ENCODE peak calls at places on chromosomes 12 and 14, in six cellular contexts. T is neuronal stem cell; B is Panc1; P is GM12878; J is lung; W is effector memory CD4-positive, alpha-beta T cell. R is an unnamed sample.

GRCh38 chr12:56839489-56840442 is 76.6 kb downstream of the HSD17B6 start:
- DNase-seq in T (peak; percentile 35), W (no peak), B (peak; percentile 13), J (peak; percentile 60), P (peak; percentile 2), R (no peak)

GRCh38 chr12:115341442-115341841 is 657.5 kb upstream of the TBX3 start:
- DNase-seq in J (peak; percentile 77), P (no peak), B (peak; percentile 84), T (no peak), W (no peak), R (no peak)

GRCh38 chr14:66507181-66507721 is 696 bp upstream of the GPHN start:
- DNase-seq in B (no peak), P (no peak), T (no peak), W (no peak), J (no peak), R (no peak)

GRCh38 chr14:30034049-30034635 is 106.5 kb upstream of the PRKD1 start:
- DNase-seq in P (no peak), J (no peak), B (no peak), T (no peak), W (no peak), R (no peak)

GRCh38 chr14:97179573-97179972 is 382.4 kb downstream of the VRK1 start:
- DNase-seq in W (no peak), B (no peak), T (no peak), P (no peak), J (no peak), R (no peak)

GRCh38 chr12:106985479-106985878 is 1.5 kb downstream of the MTERF2 start:
- DNase-seq in B (no peak), J (no peak), W (no peak), P (no peak), T (no peak), R (no peak)

GRCh38 chr14:98952595-98953325 is 319.2 kb downstream of the BCL11B start:
- DNase-seq in J (no peak), B (peak; percentile 1), W (no peak), P (no peak), T (no peak), R (no peak)

GRCh38 chr12:32254260-32254659 is 145.1 kb upstream of the FGD4 start:
- DNase-seq in T (no peak), P (no peak), B (no peak), W (no peak), J (no peak), R (no peak)

GRCh38 chr14:102589761-102590290 is 2.6 kb upstream of the RCOR1 start:
- DNase-seq in T (no peak), P (no peak), B (no peak), J (no peak), W (no peak), R (no peak)

GRCh38 chr14:102591944-102592772 is at the start of gene RCOR1:
- DNase-seq in J (peak; percentile 97), T (peak; percentile 97), B (peak; percentile 30), W (peak; percentile 97), P (peak; percentile 80), R (peak; percentile 98)

GRCh38 chr14:102590667-102591099 is 1.8 kb upstream of the RCOR1 start:
- DNase-seq in J (peak; percentile 30), P (no peak), W (no peak), T (no peak), B (no peak), R (peak; percentile 4)

GRCh38 chr14:102592969-102593840 is 756 bp downstream of the RCOR1 start:
- DNase-seq in P (no peak), T (peak; percentile 48), J (peak; percentile 43), W (peak; percentile 23), B (no peak), R (peak; percentile 69)

DNA sequence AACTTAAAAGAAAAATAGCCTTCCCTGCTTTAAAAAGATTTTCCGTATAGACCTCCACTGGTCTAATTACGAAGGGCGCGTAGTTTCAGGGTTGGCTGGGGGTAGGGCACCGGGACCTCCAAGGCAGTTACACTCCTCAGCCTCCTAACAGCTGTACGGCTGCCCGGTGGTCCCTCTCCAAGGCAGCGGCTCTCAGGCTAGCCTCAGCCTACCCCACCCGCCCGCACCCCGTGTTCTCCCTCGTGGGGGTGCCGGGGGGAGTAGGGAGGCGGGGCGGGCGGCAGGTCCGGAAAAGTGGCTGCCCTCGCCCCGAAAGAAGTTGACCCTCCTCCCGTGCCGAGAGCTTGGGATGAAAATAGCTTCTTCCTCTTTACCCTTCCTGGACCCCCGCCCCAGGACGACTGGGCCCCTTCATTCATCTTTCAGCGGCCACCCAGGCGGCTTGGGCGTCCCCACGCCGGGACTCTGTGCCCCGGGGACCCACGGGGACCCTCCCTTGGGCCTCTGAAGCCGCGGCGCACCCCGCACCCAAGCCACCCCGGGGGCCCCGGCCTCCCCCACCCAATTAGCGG is 991 bp upstream of the RCOR1 start:
- DNase-seq in J (peak; percentile 41), P (no peak), W (peak; percentile 8), T (no peak), B (no peak), R (peak; percentile 28)
- H3K4me1 ChIP-seq in J (no peaks in the 10 kb centered on the region), P (peaks cover 4% of the 10 kb centered on the region), W (peaks cover 14% of the 10 kb centered on the region), T (peaks cover 7% of the 10 kb centered on the region), B (peaks cover 12% of the 10 kb centered on the region), R (peaks cover 10% of the 10 kb centered on the region)

GRCh38 chr12:48029401-48029770 is 25.1 kb upstream of the COL2A1 start:
- DNase-seq in P (no peak), T (no peak), W (no peak), B (no peak), J (no peak), R (no peak)

GRCh38 chr12:48028541-48029400 is 24.5 kb upstream of the COL2A1 start:
- DNase-seq in J (no peak), P (no peak), T (no peak), W (no peak), B (no peak), R (no peak)

GRCh38 chr12:48032597-48032996 is 28.3 kb upstream of the COL2A1 start:
- DNase-seq in B (no peak), P (no peak), T (no peak), J (no peak), W (no peak), R (no peak)

GRCh38 chr12:48031135-48031960 is 27.1 kb upstream of the COL2A1 start:
- DNase-seq in P (no peak), B (no peak), J (no peak), W (no peak), T (no peak), R (no peak)

GRCh38 chr12:48029811-48030650 is 25.8 kb upstream of the COL2A1 start:
- DNase-seq in J (no peak), W (no peak), B (no peak), T (no peak), P (no peak), R (no peak)
- H3K27me3 ChIP-seq in J (no peaks in the 10 kb centered on the region), W (no peaks in the 10 kb centered on the region), B (no peaks in the 10 kb centered on the region), T (no peaks in the 10 kb centered on the region), P (no peaks in the 10 kb centered on the region), R (no peaks in the 10 kb centered on the region)

DNA sequence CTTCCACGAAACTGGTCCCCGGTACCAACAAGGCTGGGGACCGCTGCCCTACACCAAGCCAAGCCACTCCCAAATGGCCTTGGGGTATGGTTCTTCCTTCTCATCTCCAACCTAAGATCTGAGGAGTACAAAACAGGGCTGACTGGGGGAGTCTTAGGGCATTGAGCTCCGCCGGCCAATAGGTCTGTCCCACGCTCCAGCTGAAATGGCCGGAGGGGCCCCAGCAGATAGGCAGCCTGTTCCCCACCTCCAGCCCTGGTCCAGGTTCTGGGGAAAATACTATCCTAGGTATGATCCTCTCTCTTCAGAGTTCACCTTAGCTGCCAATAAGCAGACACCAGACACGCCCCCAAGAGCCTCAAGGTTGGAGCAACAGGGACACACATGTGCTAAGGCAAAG is 90.2 kb downstream of the ACTN1 start:
- DNase-seq in B (no peak), W (no peak), T (no peak), J (no peak), P (no peak), R (no peak)
- H3K36me3 ChIP-seq in B (peaks cover 10% of the 10 kb centered on the region), W (peaks cover 56% of the 10 kb centered on the region), T (peaks cover 62% of the 10 kb centered on the region), J (peaks cover 61% of the 10 kb centered on the region), P (peaks cover 3% of the 10 kb centered on the region), R (peaks cover 92% of the 10 kb centered on the region)

DNA sequence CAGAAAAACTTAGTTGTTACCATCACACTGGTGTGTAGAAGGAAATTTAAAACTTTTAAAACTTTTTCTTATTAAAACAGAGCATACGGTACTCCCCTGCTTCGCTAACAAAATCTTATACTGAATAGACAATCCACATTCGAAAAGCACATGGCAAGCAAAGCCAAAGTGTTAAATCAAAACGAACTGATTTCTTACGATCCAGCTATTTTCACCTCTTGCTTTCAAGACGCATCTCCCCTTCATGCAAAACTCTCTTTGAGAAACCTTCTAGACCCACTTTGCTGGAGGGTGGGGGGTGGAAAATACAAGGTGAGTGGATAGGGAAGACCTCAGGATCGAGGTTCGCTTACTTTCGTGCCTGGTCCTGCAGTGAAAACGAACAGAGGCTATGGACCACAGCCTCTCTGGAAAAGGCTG is 328 bp downstream of the INTS13 start:
- DNase-seq in T (no peak), W (no peak), J (no peak), P (no peak), B (no peak), R (no peak)
- H3K4me1 ChIP-seq in T (no peaks in the 10 kb centered on the region), W (peaks cover 25% of the 10 kb centered on the region), J (peaks cover 15% of the 10 kb centered on the region), P (no peaks in the 10 kb centered on the region), B (peaks cover 40% of the 10 kb centered on the region), R (peaks cover 29% of the 10 kb centered on the region)

GRCh38 chr12:2649201-2650030 is 145.4 kb upstream of the FKBP4 start:
- DNase-seq in B (no peak), J (no peak), W (no peak), T (no peak), P (no peak), R (no peak)
- H3K27me3 ChIP-seq in B (no peaks in the 10 kb centered on the region), J (no peaks in the 10 kb centered on the region), W (peaks cover 7% of the 10 kb centered on the region), T (peaks cover 36% of the 10 kb centered on the region), P (peaks cover 14% of the 10 kb centered on the region), R (no peaks in the 10 kb centered on the region)

DNA sequence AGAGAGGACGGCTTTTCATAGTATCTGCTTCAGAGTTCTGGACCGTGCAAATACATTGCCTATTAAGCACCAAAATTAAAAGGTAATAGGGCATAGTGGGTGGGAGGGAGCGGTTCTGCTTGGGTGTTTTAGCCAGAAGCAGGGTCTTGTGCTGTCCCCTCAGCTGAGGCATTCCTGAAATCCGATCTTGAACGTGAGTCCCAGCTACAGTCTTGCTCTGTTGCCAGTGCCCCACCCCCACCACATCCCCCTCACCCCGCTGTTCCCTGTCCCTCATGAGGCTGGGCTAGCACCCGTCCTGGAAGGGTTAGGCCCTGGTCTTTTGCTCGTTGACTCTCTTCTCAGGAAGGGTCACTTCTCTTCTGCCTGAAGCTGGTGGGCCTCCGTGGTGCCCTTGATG is 48.6 kb downstream of the AACS start:
- DNase-seq in P (no peak), J (no peak), W (no peak), T (no peak), B (no peak), R (no peak)
- H3K36me3 ChIP-seq in P (peaks cover 6% of the 10 kb centered on the region), J (peaks cover 37% of the 10 kb centered on the region), W (peaks cover 6% of the 10 kb centered on the region), T (peaks cover 25% of the 10 kb centered on the region), B (no peaks in the 10 kb centered on the region), R (no peaks in the 10 kb centered on the region)

DNA sequence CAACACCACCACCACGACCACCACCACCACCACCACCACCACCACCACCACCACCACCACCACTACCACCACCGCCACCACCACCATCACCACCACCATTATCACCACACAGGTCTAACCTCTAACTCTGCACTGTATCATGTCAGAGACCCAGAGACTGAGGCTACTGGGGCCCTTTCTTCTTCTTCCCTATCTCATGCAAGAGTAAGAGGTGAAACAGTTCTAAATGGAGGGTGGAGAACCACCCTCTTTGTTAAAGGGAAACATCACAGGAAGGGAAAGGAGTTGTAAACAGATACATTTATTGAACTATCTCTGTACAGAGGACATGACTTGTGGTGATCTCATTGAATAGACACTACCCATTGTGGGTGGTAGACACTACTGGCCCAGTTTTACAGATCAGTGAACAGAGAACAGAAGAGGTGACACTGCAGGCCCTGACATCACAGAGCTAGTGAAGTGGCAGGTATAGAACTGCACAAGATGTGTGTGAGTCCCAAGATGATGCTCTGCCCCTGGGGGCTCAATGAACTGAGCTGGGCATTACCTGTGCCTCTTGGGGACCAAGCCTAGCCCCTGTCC is 91.6 kb downstream of the FOXN3 start:
- DNase-seq in B (no peak), P (no peak), T (no peak), J (no peak), W (no peak), R (no peak)
- H3K4me1 ChIP-seq in B (no peaks in the 10 kb centered on the region), P (peaks cover 44% of the 10 kb centered on the region), T (peaks cover 3% of the 10 kb centered on the region), J (peaks cover 7% of the 10 kb centered on the region), W (peaks cover 7% of the 10 kb centered on the region), R (peaks cover 12% of the 10 kb centered on the region)